ENCODE peak calls at places on chromosomes 16 and 17, in four cellular contexts. Z is NCI-H226; T is stimulated activated CD8-positive, alpha-beta memory T cell treated with anti-CD3 and anti-CD28 coated beads, Interleukin-2, amount 100 ng/mL, for 1 hour; E is GM19239. N is an unnamed sample.
A peak's percentile ranks its signal among the peaks of the same experiment; 100 is the strongest.

GRCh38 chr17:43588121-43588520 is 42.0 kb upstream of the ETV4 start:
- DNase-seq in Z (no peak), T (no peak), E (no peak), N (no peak)

GRCh38 chr17:45092932-45093430 is 31.9 kb downstream of the NMT1 start:
- DNase-seq in Z (peak; percentile 97), T (no peak), E (no peak), N (no peak)

GRCh38 chr16:19861811-19862327 is 22.8 kb downstream of the GPRC5B start:
- DNase-seq in Z (no peak), T (no peak), E (no peak), N (no peak)

GRCh38 chr16:31487720-31488629 is 5.1 kb downstream of the SLC5A2 start:
- DNase-seq in Z (peak; percentile 71), T (peak; percentile 46), E (peak; percentile 89), N (no peak)

GRCh38 chr16:9062301-9062700 is 29.1 kb upstream of the HAPSTR1 start:
- DNase-seq in Z (no peak), T (no peak), E (no peak), N (no peak)

GRCh38 chr16:79298476-79299153 is 301.9 kb downstream of the MAF start:
- DNase-seq in Z (no peak), T (no peak), E (no peak), N (no peak)

GRCh38 chr17:78343433-78344201 is 16.3 kb downstream of the SOCS3 start:
- DNase-seq in Z (no peak), T (peak; percentile 56), E (peak; percentile 80), N (no peak)

GRCh38 chr16:83019963-83020362 is 393.2 kb downstream of the CDH13 start:
- DNase-seq in Z (no peak), T (no peak), E (no peak), N (no peak)

GRCh38 chr17:13415877-13416416 is 185.8 kb downstream of the HS3ST3A1 start:
- DNase-seq in Z (no peak), T (no peak), E (no peak), N (no peak)

GRCh38 chr16:56321571-56321970 is 103.8 kb downstream of the AMFR start:
- DNase-seq in Z (no peak), T (no peak), E (no peak), N (no peak)

GRCh38 chr16:27264151-27264550 is 4.4 kb downstream of the NSMCE1 start:
- DNase-seq in Z (peak; percentile 85), T (no peak), E (no peak), N (no peak)

GRCh38 chr17:2138768-2139167 is 83.9 kb downstream of the HIC1 start:
- DNase-seq in Z (peak; percentile 20), T (no peak), E (no peak), N (no peak)

GRCh38 chr16:3044708-3045107 is 1.7 kb upstream of the MMP25 start:
- DNase-seq in Z (no peak), T (no peak), E (no peak), N (no peak)

GRCh38 chr16:57038151-57038550 is 48.8 kb downstream of the NLRC5 start:
- DNase-seq in Z (no peak), T (no peak), E (no peak), N (no peak)

N was measured in GM12864.